ENCODE peak calls at places on chromosomes 6 and 20, in nine cellular contexts. V, S, U, E, Q, M, Z, F and W are unnamed samples.
A peak's percentile ranks its signal among the peaks of the same experiment; 100 is the strongest.

GRCh38 chr6:166439366-166440091 is 56.8 kb upstream of the MPC1 start:
- DNase-seq in F (no peak), M (no peak), Z (no peak), S (no peak), Q (no peak), V (peak; percentile 48), E (no peak), U (no peak), W (no peak)

GRCh38 chr6:144064402-144064830 is 31.0 kb downstream of the SF3B5 start:
- DNase-seq in Q (no peak), U (peak; percentile 66), S (peak; percentile 49), V (peak; percentile 81), F (no peak), M (no peak), E (no peak), Z (peak; percentile 45), W (peak; percentile 70)

GRCh38 chr20:49483018-49483705 is 694 bp upstream of the KCNB1 start:
- DNase-seq in M (no peak), V (no peak), Z (peak; percentile 61), E (no peak), F (no peak), U (no peak), Q (no peak), S (no peak), W (peak; percentile 21)

GRCh38 chr20:64212750-64213149 is 42.8 kb upstream of the PCMTD2 start:
- DNase-seq in E (peak; percentile 53), M (peak; percentile 29), S (no peak), F (no peak), Z (no peak), Q (no peak), U (no peak), V (no peak), W (no peak)

GRCh38 chr6:42142118-42142835 is at the start of gene C6orf132:
- DNase-seq in E (peak; percentile 60), F (no peak), V (no peak), Q (no peak), Z (peak; percentile 82), S (no peak), M (peak; percentile 23), U (no peak), W (peak; percentile 86)

GRCh38 chr20:60254901-60255411 is 296.7 kb downstream of the CDH26 start:
- DNase-seq in E (peak; percentile 5), Q (peak; percentile 18), M (peak; percentile 21), V (no peak), U (no peak), S (no peak), F (no peak), Z (no peak), W (no peak)

GRCh38 chr6:28215425-28215824 is 9.7 kb upstream of the ZSCAN9 start:
- DNase-seq in E (peak; percentile 16), Z (no peak), V (no peak), S (no peak), U (no peak), M (no peak), F (no peak), Q (no peak), W (no peak)

GRCh38 chr6:2028457-2029038 is 216.9 kb downstream of the GMDS start:
- DNase-seq in S (no peak), Q (no peak), E (no peak), Z (no peak), F (peak; percentile 2), V (no peak), U (no peak), M (no peak), W (no peak)

GRCh38 chr6:165880721-165881120 is 217.7 kb upstream of the PDE10A start:
- DNase-seq in S (no peak), F (no peak), Z (no peak), E (no peak), Q (no peak), M (no peak), U (no peak), V (no peak), W (no peak)

GRCh38 chr6:123777554-123777953 is 26.1 kb upstream of the NKAIN2 start:
- DNase-seq in F (no peak), E (peak; percentile 71), Q (no peak), M (peak; percentile 46), Z (no peak), U (no peak), S (no peak), V (no peak), W (no peak)

GRCh38 chr6:169288591-169288990 is 34.9 kb upstream of the THBS2 start:
- DNase-seq in Z (no peak), V (no peak), Q (no peak), F (no peak), U (no peak), E (peak; percentile 69), S (no peak), M (peak; percentile 51), W (no peak)

GRCh38 chr20:15882553-15882952 is 690.7 kb downstream of the KIF16B start:
- DNase-seq in U (no peak), M (no peak), F (no peak), Q (no peak), S (no peak), E (no peak), Z (no peak), V (no peak), W (no peak)

GRCh38 chr20:64254571-64255360 is 782 bp upstream of the PCMTD2 start:
- DNase-seq in V (no peak), Q (no peak), Z (no peak), F (no peak), E (no peak), S (no peak), M (no peak), U (peak; percentile 53), W (no peak)

GRCh38 chr6:15943423-15943822 is 185.5 kb upstream of the MYLIP start:
- DNase-seq in Q (no peak), Z (no peak), V (no peak), E (no peak), U (no peak), S (no peak), F (no peak), M (no peak), W (no peak)